ENCODE peak calls at places on chromosomes 11 and 22, in six cellular contexts. G is occipital lobe, I is astrocyte of the spinal cord, Q is COR-L47, O is DMS79 treated with DMSO at 0.1 percent for 48 hours, Z is neural crest cell. W is an unnamed sample.

GRCh38 chr22:48908547-48908946 is 919.1 kb downstream of the BRD1 start:
- DNase-seq in G (no peak), I (no peak), Q (peak), O (no peak), Z (no peak), W (no peak)

GRCh38 chr11:81470446-81470845 is 1263.2 kb downstream of the FAM181B start:
- DNase-seq in G (no peak), I (no peak), Q (no peak), O (no peak), Z (no peak), W (no peak)

GRCh38 chr11:119196833-119197483 is 9.2 kb upstream of the CBL start:
- DNase-seq in G (no peak), I (peak), Q (peak), O (peak), Z (peak), W (peak)

GRCh38 chr22:48834404-48834803 is 993.3 kb downstream of the BRD1 start:
- DNase-seq in G (no peak), I (no peak), Q (no peak), O (no peak), Z (no peak), W (no peak)

GRCh38 chr11:68843052-68843561 is 1.4 kb upstream of the CPT1A start:
- DNase-seq in G (no peak), I (peak), Q (no peak), O (peak), Z (no peak), W (peak)

GRCh38 chr11:2563216-2564007 is 118.6 kb downstream of the KCNQ1 start:
- DNase-seq in G (no peak), I (no peak), Q (no peak), O (no peak), Z (no peak), W (no peak)

GRCh38 chr11:71446942-71447688 is 1.1 kb downstream of the DHCR7 start:
- DNase-seq in G (no peak), I (peak), Q (no peak), O (peak), Z (no peak), W (peak)

GRCh38 chr22:23591203-23591791 is 11.2 kb upstream of the IGLL1 start:
- DNase-seq in G (peak), I (peak), Q (peak), O (peak), Z (peak), W (peak)

GRCh38 chr11:43738600-43739409 is 58.3 kb downstream of the HSD17B12 start:
- DNase-seq in G (no peak), I (peak), Q (no peak), O (peak), Z (no peak), W (peak)

GRCh38 chr22:43262990-43263644 is 76.2 kb upstream of the TTLL12 start:
- DNase-seq in G (no peak), I (no peak), Q (no peak), O (no peak), Z (peak), W (peak)

GRCh38 chr11:74453373-74453975 is 13.9 kb downstream of the KCNE3 start:
- DNase-seq in G (no peak), I (peak), Q (peak), O (peak), Z (peak), W (peak)

GRCh38 chr11:16789560-16790483 is 51.4 kb downstream of the C11orf58 start:
- DNase-seq in G (no peak), I (no peak), Q (no peak), O (no peak), Z (no peak), W (no peak)

GRCh38 chr11:71385091-71385490 is 63.1 kb downstream of the DHCR7 start:
- DNase-seq in G (peak), I (no peak), Q (no peak), O (no peak), Z (no peak), W (no peak)

GRCh38 chr11:39675171-39675570 is 1784.3 kb downstream of the LRRC4C start:
- DNase-seq in G (no peak), I (no peak), Q (no peak), O (no peak), Z (no peak), W (no peak)

GRCh38 chr22:33299245-33299956 is 241.2 kb upstream of the SYN3 start:
- DNase-seq in G (no peak), I (no peak), Q (no peak), O (peak), Z (no peak), W (no peak)

GRCh38 chr22:45462034-45462655 is 40.5 kb upstream of the FBLN1 start:
- DNase-seq in G (no peak), I (no peak), Q (no peak), O (peak), Z (no peak), W (no peak)

GRCh38 chr11:25860677-25861445 is 471.1 kb upstream of the ANO3 start:
- DNase-seq in G (no peak), I (peak), Q (peak), O (peak), Z (no peak), W (no peak)

GRCh38 chr11:109994896-109995295 is 98.3 kb upstream of the ZC3H12C start:
- DNase-seq in G (no peak), I (peak), Q (no peak), O (no peak), Z (no peak), W (peak)

GRCh38 chr22:27207907-27208306 is 550.5 kb downstream of the MIAT start:
- DNase-seq in G (no peak), I (peak), Q (no peak), O (no peak), Z (no peak), W (peak)

GRCh38 chr11:44622721-44623258 is 57.3 kb downstream of the CD82 start:
- DNase-seq in G (no peak), I (no peak), Q (no peak), O (no peak), Z (no peak), W (no peak)

GRCh38 chr11:636511-637332 is at the start of gene DRD4:
- DNase-seq in G (no peak), I (no peak), Q (no peak), O (no peak), Z (no peak), W (no peak)

GRCh38 chr22:32522237-32522636 is 47.6 kb downstream of the FBXO7 start:
- DNase-seq in G (no peak), I (no peak), Q (no peak), O (no peak), Z (no peak), W (no peak)

GRCh38 chr11:41201156-41201555 is 258.3 kb downstream of the LRRC4C start:
- DNase-seq in G (no peak), I (peak), Q (peak), O (no peak), Z (peak), W (peak)

GRCh38 chr11:8219257-8220021 is 44.2 kb downstream of the LMO1 start:
- DNase-seq in G (peak), I (peak), Q (peak), O (no peak), Z (no peak), W (peak)

GRCh38 chr22:22934543-22935055 is 47.0 kb downstream of the IGLL5 start:
- DNase-seq in G (no peak), I (no peak), Q (no peak), O (no peak), Z (no peak), W (no peak)

GRCh38 chr11:67240575-67241389 is 25.5 kb upstream of the GRK2 start:
- DNase-seq in G (peak), I (peak), Q (no peak), O (peak), Z (no peak), W (peak)

GRCh38 chr11:69867076-69868002 is 48.1 kb upstream of the FGF3 start:
- DNase-seq in G (no peak), I (peak), Q (no peak), O (no peak), Z (no peak), W (peak)

GRCh38 chr11:113103932-113104331 is 142.7 kb downstream of the NCAM1 start:
- DNase-seq in G (no peak), I (no peak), Q (no peak), O (no peak), Z (no peak), W (no peak)

W was measured in RPMI7951.